ENCODE peak calls at places on chromosomes 13 and 19, in seven cellular contexts. One of them, this sample, is unnamed.

GRCh38 chr19:30481823-30482222 is 109.6 kb downstream of the ZNF536 start:
- DNase-seq in stimulated activated CD8-positive, alpha-beta memory T cell treated with anti-CD3 and anti-CD28 coated beads, Interleukin-15, amount 100 ng/mL, for 24 hours: no peak
- DNase-seq in neural crest cell: no peak
- DNase-seq in EL: no peak
- DNase-seq in HCT116: no peak
- DNase-seq in aorta: no peak
- DNase-seq in CD8-positive, alpha-beta memory T cell: no peak
- DNase-seq in this sample: no peak

GRCh38 chr19:2482354-2483038 is 6.6 kb downstream of the GADD45B start:
- DNase-seq in stimulated activated CD8-positive, alpha-beta memory T cell treated with anti-CD3 and anti-CD28 coated beads, Interleukin-15, amount 100 ng/mL, for 24 hours: no peak
- DNase-seq in neural crest cell: no peak
- DNase-seq in EL: no peak
- DNase-seq in HCT116: no peak
- DNase-seq in aorta: no peak
- DNase-seq in CD8-positive, alpha-beta memory T cell: no peak
- DNase-seq in this sample: no peak

GRCh38 chr19:15282311-15282705 is 50.0 kb downstream of the BRD4 start:
- DNase-seq in stimulated activated CD8-positive, alpha-beta memory T cell treated with anti-CD3 and anti-CD28 coated beads, Interleukin-15, amount 100 ng/mL, for 24 hours: no peak
- DNase-seq in neural crest cell: no peak
- DNase-seq in EL: no peak
- DNase-seq in HCT116: no peak
- DNase-seq in aorta: no peak
- DNase-seq in CD8-positive, alpha-beta memory T cell: no peak
- DNase-seq in this sample: no peak

GRCh38 chr19:1324792-1325567 is 39.3 kb downstream of the EFNA2 start:
- DNase-seq in stimulated activated CD8-positive, alpha-beta memory T cell treated with anti-CD3 and anti-CD28 coated beads, Interleukin-15, amount 100 ng/mL, for 24 hours: no peak
- DNase-seq in neural crest cell: no peak
- DNase-seq in EL: peak; percentile 78
- DNase-seq in HCT116: peak; percentile 19
- DNase-seq in aorta: peak; percentile 78
- DNase-seq in CD8-positive, alpha-beta memory T cell: peak; percentile 27
- DNase-seq in this sample: peak; percentile 47

GRCh38 chr19:31825134-31826094 is 476.2 kb upstream of the TSHZ3 start:
- DNase-seq in stimulated activated CD8-positive, alpha-beta memory T cell treated with anti-CD3 and anti-CD28 coated beads, Interleukin-15, amount 100 ng/mL, for 24 hours: no peak
- DNase-seq in neural crest cell: no peak
- DNase-seq in EL: no peak
- DNase-seq in HCT116: no peak
- DNase-seq in aorta: no peak
- DNase-seq in CD8-positive, alpha-beta memory T cell: no peak
- DNase-seq in this sample: no peak

GRCh38 chr19:34365463-34366401 is 736 bp downstream of the GPI start:
- DNase-seq in stimulated activated CD8-positive, alpha-beta memory T cell treated with anti-CD3 and anti-CD28 coated beads, Interleukin-15, amount 100 ng/mL, for 24 hours: no peak
- DNase-seq in neural crest cell: peak; percentile 9
- DNase-seq in EL: peak; percentile 36
- DNase-seq in HCT116: no peak
- DNase-seq in aorta: peak; percentile 66
- DNase-seq in CD8-positive, alpha-beta memory T cell: no peak
- DNase-seq in this sample: peak; percentile 42

GRCh38 chr13:57813641-57814040 is 182.1 kb downstream of the PCDH17 start:
- DNase-seq in stimulated activated CD8-positive, alpha-beta memory T cell treated with anti-CD3 and anti-CD28 coated beads, Interleukin-15, amount 100 ng/mL, for 24 hours: no peak
- DNase-seq in neural crest cell: no peak
- DNase-seq in EL: no peak
- DNase-seq in HCT116: no peak
- DNase-seq in aorta: no peak
- DNase-seq in CD8-positive, alpha-beta memory T cell: no peak
- DNase-seq in this sample: no peak

GRCh38 chr13:38954291-38954690 is 36.3 kb downstream of the STOML3 start:
- DNase-seq in stimulated activated CD8-positive, alpha-beta memory T cell treated with anti-CD3 and anti-CD28 coated beads, Interleukin-15, amount 100 ng/mL, for 24 hours: no peak
- DNase-seq in neural crest cell: no peak
- DNase-seq in EL: peak; percentile 1
- DNase-seq in HCT116: no peak
- DNase-seq in aorta: no peak
- DNase-seq in CD8-positive, alpha-beta memory T cell: no peak
- DNase-seq in this sample: no peak

GRCh38 chr13:110771194-110771593 is 57.7 kb downstream of the ING1 start:
- DNase-seq in stimulated activated CD8-positive, alpha-beta memory T cell treated with anti-CD3 and anti-CD28 coated beads, Interleukin-15, amount 100 ng/mL, for 24 hours: no peak
- DNase-seq in neural crest cell: no peak
- DNase-seq in EL: peak; percentile 13
- DNase-seq in HCT116: no peak
- DNase-seq in aorta: no peak
- DNase-seq in CD8-positive, alpha-beta memory T cell: no peak
- DNase-seq in this sample: no peak

GRCh38 chr13:113976711-113977684 is 3.1 kb upstream of the C13orf46 start:
- DNase-seq in stimulated activated CD8-positive, alpha-beta memory T cell treated with anti-CD3 and anti-CD28 coated beads, Interleukin-15, amount 100 ng/mL, for 24 hours: no peak
- DNase-seq in neural crest cell: no peak
- DNase-seq in EL: peak; percentile 84
- DNase-seq in HCT116: no peak
- DNase-seq in aorta: peak; percentile 58
- DNase-seq in CD8-positive, alpha-beta memory T cell: no peak
- DNase-seq in this sample: peak; percentile 4

GRCh38 chr13:51113186-51113881 is 2.3 kb upstream of the C13orf42 start:
- DNase-seq in stimulated activated CD8-positive, alpha-beta memory T cell treated with anti-CD3 and anti-CD28 coated beads, Interleukin-15, amount 100 ng/mL, for 24 hours: no peak
- DNase-seq in neural crest cell: no peak
- DNase-seq in EL: no peak
- DNase-seq in HCT116: no peak
- DNase-seq in aorta: no peak
- DNase-seq in CD8-positive, alpha-beta memory T cell: no peak
- DNase-seq in this sample: no peak

GRCh38 chr13:33034897-33035296 is 18.7 kb downstream of the KL start:
- DNase-seq in stimulated activated CD8-positive, alpha-beta memory T cell treated with anti-CD3 and anti-CD28 coated beads, Interleukin-15, amount 100 ng/mL, for 24 hours: no peak
- DNase-seq in neural crest cell: no peak
- DNase-seq in EL: no peak
- DNase-seq in HCT116: no peak
- DNase-seq in aorta: no peak
- DNase-seq in CD8-positive, alpha-beta memory T cell: no peak
- DNase-seq in this sample: no peak

GRCh38 chr19:5914946-5915781 is 1.1 kb downstream of the CAPS start:
- DNase-seq in stimulated activated CD8-positive, alpha-beta memory T cell treated with anti-CD3 and anti-CD28 coated beads, Interleukin-15, amount 100 ng/mL, for 24 hours: no peak
- DNase-seq in neural crest cell: no peak
- DNase-seq in EL: no peak
- DNase-seq in HCT116: no peak
- DNase-seq in aorta: no peak
- DNase-seq in CD8-positive, alpha-beta memory T cell: no peak
- DNase-seq in this sample: no peak

GRCh38 chr19:15195381-15195964 is 5.3 kb downstream of the NOTCH3 start:
- DNase-seq in stimulated activated CD8-positive, alpha-beta memory T cell treated with anti-CD3 and anti-CD28 coated beads, Interleukin-15, amount 100 ng/mL, for 24 hours: no peak
- DNase-seq in neural crest cell: peak; percentile 53
- DNase-seq in EL: peak; percentile 66
- DNase-seq in HCT116: no peak
- DNase-seq in aorta: peak; percentile 88
- DNase-seq in CD8-positive, alpha-beta memory T cell: no peak
- DNase-seq in this sample: peak; percentile 64

GRCh38 chr19:46903458-46903857 is 42.7 kb downstream of the ARHGAP35 start:
- DNase-seq in stimulated activated CD8-positive, alpha-beta memory T cell treated with anti-CD3 and anti-CD28 coated beads, Interleukin-15, amount 100 ng/mL, for 24 hours: no peak
- DNase-seq in neural crest cell: no peak
- DNase-seq in EL: peak; percentile 39
- DNase-seq in HCT116: no peak
- DNase-seq in aorta: no peak
- DNase-seq in CD8-positive, alpha-beta memory T cell: no peak
- DNase-seq in this sample: no peak

GRCh38 chr19:5225486-5226345 is 114.9 kb downstream of the PTPRS start:
- DNase-seq in stimulated activated CD8-positive, alpha-beta memory T cell treated with anti-CD3 and anti-CD28 coated beads, Interleukin-15, amount 100 ng/mL, for 24 hours: no peak
- DNase-seq in neural crest cell: peak; percentile 45
- DNase-seq in EL: no peak
- DNase-seq in HCT116: no peak
- DNase-seq in aorta: no peak
- DNase-seq in CD8-positive, alpha-beta memory T cell: no peak
- DNase-seq in this sample: peak; percentile 48

GRCh38 chr13:51619614-51620013 is 35.4 kb downstream of the WDFY2 start:
- DNase-seq in stimulated activated CD8-positive, alpha-beta memory T cell treated with anti-CD3 and anti-CD28 coated beads, Interleukin-15, amount 100 ng/mL, for 24 hours: no peak
- DNase-seq in neural crest cell: no peak
- DNase-seq in EL: peak; percentile 66
- DNase-seq in HCT116: no peak
- DNase-seq in aorta: no peak
- DNase-seq in CD8-positive, alpha-beta memory T cell: no peak
- DNase-seq in this sample: no peak

GRCh38 chr13:48749699-48750473 is 96.2 kb downstream of the CYSLTR2 start:
- DNase-seq in stimulated activated CD8-positive, alpha-beta memory T cell treated with anti-CD3 and anti-CD28 coated beads, Interleukin-15, amount 100 ng/mL, for 24 hours: peak; percentile 36
- DNase-seq in neural crest cell: peak; percentile 61
- DNase-seq in EL: peak; percentile 99
- DNase-seq in HCT116: peak; percentile 96
- DNase-seq in aorta: peak; percentile 87
- DNase-seq in CD8-positive, alpha-beta memory T cell: no peak
- DNase-seq in this sample: peak; percentile 75

GRCh38 chr13:50911937-50912624 is 2.5 kb downstream of the RNASEH2B start:
- DNase-seq in stimulated activated CD8-positive, alpha-beta memory T cell treated with anti-CD3 and anti-CD28 coated beads, Interleukin-15, amount 100 ng/mL, for 24 hours: peak; percentile 77
- DNase-seq in neural crest cell: peak; percentile 94
- DNase-seq in EL: peak; percentile 87
- DNase-seq in HCT116: peak; percentile 80
- DNase-seq in aorta: peak; percentile 93
- DNase-seq in CD8-positive, alpha-beta memory T cell: peak; percentile 83
- DNase-seq in this sample: peak; percentile 89

GRCh38 chr13:35720690-35721554 is 244.4 kb upstream of the MAB21L1 start:
- DNase-seq in stimulated activated CD8-positive, alpha-beta memory T cell treated with anti-CD3 and anti-CD28 coated beads, Interleukin-15, amount 100 ng/mL, for 24 hours: peak; percentile 5
- DNase-seq in neural crest cell: peak; percentile 76
- DNase-seq in EL: peak; percentile 74
- DNase-seq in HCT116: peak; percentile 13
- DNase-seq in aorta: no peak
- DNase-seq in CD8-positive, alpha-beta memory T cell: peak; percentile 5
- DNase-seq in this sample: peak; percentile 74

GRCh38 chr13:33446821-33447481 is 161.4 kb upstream of the STARD13 start:
- DNase-seq in stimulated activated CD8-positive, alpha-beta memory T cell treated with anti-CD3 and anti-CD28 coated beads, Interleukin-15, amount 100 ng/mL, for 24 hours: no peak
- DNase-seq in neural crest cell: no peak
- DNase-seq in EL: no peak
- DNase-seq in HCT116: no peak
- DNase-seq in aorta: no peak
- DNase-seq in CD8-positive, alpha-beta memory T cell: no peak
- DNase-seq in this sample: no peak

GRCh38 chr13:107867701-107868661 is 347.4 kb downstream of the LIG4 start:
- DNase-seq in stimulated activated CD8-positive, alpha-beta memory T cell treated with anti-CD3 and anti-CD28 coated beads, Interleukin-15, amount 100 ng/mL, for 24 hours: no peak
- DNase-seq in neural crest cell: peak; percentile 59
- DNase-seq in EL: no peak
- DNase-seq in HCT116: no peak
- DNase-seq in aorta: no peak
- DNase-seq in CD8-positive, alpha-beta memory T cell: no peak
- DNase-seq in this sample: peak; percentile 91

GRCh38 chr13:86907116-86907515 is 764.1 kb upstream of the SLITRK5 start:
- DNase-seq in stimulated activated CD8-positive, alpha-beta memory T cell treated with anti-CD3 and anti-CD28 coated beads, Interleukin-15, amount 100 ng/mL, for 24 hours: no peak
- DNase-seq in neural crest cell: no peak
- DNase-seq in EL: no peak
- DNase-seq in HCT116: no peak
- DNase-seq in aorta: no peak
- DNase-seq in CD8-positive, alpha-beta memory T cell: no peak
- DNase-seq in this sample: no peak

GRCh38 chr19:35341006-35341405 is 6.7 kb upstream of the FFAR1 start:
- DNase-seq in stimulated activated CD8-positive, alpha-beta memory T cell treated with anti-CD3 and anti-CD28 coated beads, Interleukin-15, amount 100 ng/mL, for 24 hours: no peak
- DNase-seq in neural crest cell: no peak
- DNase-seq in EL: no peak
- DNase-seq in HCT116: no peak
- DNase-seq in aorta: peak; percentile 23
- DNase-seq in CD8-positive, alpha-beta memory T cell: no peak
- DNase-seq in this sample: no peak

GRCh38 chr19:54937926-54938325 is 9.4 kb downstream of the NLRP7 start:
- DNase-seq in stimulated activated CD8-positive, alpha-beta memory T cell treated with anti-CD3 and anti-CD28 coated beads, Interleukin-15, amount 100 ng/mL, for 24 hours: no peak
- DNase-seq in neural crest cell: no peak
- DNase-seq in EL: no peak
- DNase-seq in HCT116: no peak
- DNase-seq in aorta: no peak
- DNase-seq in CD8-positive, alpha-beta memory T cell: no peak
- DNase-seq in this sample: no peak

GRCh38 chr13:97946951-97947588 is 6.4 kb upstream of the IPO5 start:
- DNase-seq in stimulated activated CD8-positive, alpha-beta memory T cell treated with anti-CD3 and anti-CD28 coated beads, Interleukin-15, amount 100 ng/mL, for 24 hours: no peak
- DNase-seq in neural crest cell: no peak
- DNase-seq in EL: peak; percentile 94
- DNase-seq in HCT116: no peak
- DNase-seq in aorta: no peak
- DNase-seq in CD8-positive, alpha-beta memory T cell: no peak
- DNase-seq in this sample: no peak

GRCh38 chr13:45826741-45827140 is 24.8 kb downstream of the SIAH3 start:
- DNase-seq in stimulated activated CD8-positive, alpha-beta memory T cell treated with anti-CD3 and anti-CD28 coated beads, Interleukin-15, amount 100 ng/mL, for 24 hours: no peak
- DNase-seq in neural crest cell: no peak
- DNase-seq in EL: no peak
- DNase-seq in HCT116: no peak
- DNase-seq in aorta: no peak
- DNase-seq in CD8-positive, alpha-beta memory T cell: no peak
- DNase-seq in this sample: no peak

GRCh38 chr19:23351806-23352205 is 43.5 kb downstream of the ZNF91 start:
- DNase-seq in stimulated activated CD8-positive, alpha-beta memory T cell treated with anti-CD3 and anti-CD28 coated beads, Interleukin-15, amount 100 ng/mL, for 24 hours: no peak
- DNase-seq in neural crest cell: no peak
- DNase-seq in EL: no peak
- DNase-seq in HCT116: no peak
- DNase-seq in aorta: no peak
- DNase-seq in CD8-positive, alpha-beta memory T cell: no peak
- DNase-seq in this sample: no peak

GRCh38 chr13:109784590-109785140 is 1.7 kb downstream of the IRS2 start:
- DNase-seq in stimulated activated CD8-positive, alpha-beta memory T cell treated with anti-CD3 and anti-CD28 coated beads, Interleukin-15, amount 100 ng/mL, for 24 hours: peak; percentile 50
- DNase-seq in neural crest cell: peak; percentile 84
- DNase-seq in EL: peak; percentile 79
- DNase-seq in HCT116: no peak
- DNase-seq in aorta: peak; percentile 90
- DNase-seq in CD8-positive, alpha-beta memory T cell: peak; percentile 70
- DNase-seq in this sample: peak; percentile 92

GRCh38 chr13:75319244-75319643 is 162.7 kb downstream of the TBC1D4 start:
- DNase-seq in stimulated activated CD8-positive, alpha-beta memory T cell treated with anti-CD3 and anti-CD28 coated beads, Interleukin-15, amount 100 ng/mL, for 24 hours: no peak
- DNase-seq in neural crest cell: no peak
- DNase-seq in EL: no peak
- DNase-seq in HCT116: no peak
- DNase-seq in aorta: no peak
- DNase-seq in CD8-positive, alpha-beta memory T cell: no peak
- DNase-seq in this sample: no peak

This sample was measured in BE2C.